ENCODE peak calls at places on chromosomes 1 and 21, in six cellular contexts. B is IMR-90, W is neuronal stem cell, X is H9, R is H1, A is trophoblast cell. H is an unnamed sample.
A peak's percentile ranks its signal among the peaks of the same experiment; 100 is the strongest.

GRCh38 chr1:29532741-29533140 is 296.4 kb downstream of the PTPRU start:
- DNase-seq in B (no peak), W (no peak), X (no peak), R (no peak), A (no peak), H (no peak)

GRCh38 chr1:18394563-18395156 is 86.1 kb upstream of the KLHDC7A start:
- DNase-seq in B (no peak), W (no peak), X (no peak), R (no peak), A (no peak), H (no peak)

GRCh38 chr1:198669023-198669698 is 30.3 kb downstream of the PTPRC start:
- DNase-seq in B (peak; percentile 95), W (no peak), X (no peak), R (no peak), A (peak; percentile 58), H (peak; percentile 92)

GRCh38 chr1:33247537-33247936 is 8.8 kb upstream of the ZNF362 start:
- DNase-seq in B (no peak), W (no peak), X (no peak), R (no peak), A (no peak), H (no peak)

GRCh38 chr1:71014110-71014509 is 33.5 kb downstream of the PTGER3 start:
- DNase-seq in B (no peak), W (no peak), X (no peak), R (no peak), A (peak; percentile 59), H (no peak)

GRCh38 chr21:33789697-33790096 is 125.9 kb downstream of the ATP5PO start:
- DNase-seq in B (no peak), W (no peak), X (no peak), R (no peak), A (no peak), H (peak; percentile 15)

GRCh38 chr1:111754964-111755320 is 759 bp upstream of the DDX20 start:
- DNase-seq in B (peak; percentile 39), W (no peak), X (no peak), R (no peak), A (peak; percentile 39), H (peak; percentile 77)

GRCh38 chr1:62238507-62238906 is 43.9 kb downstream of the L1TD1 start:
- DNase-seq in B (no peak), W (no peak), X (no peak), R (no peak), A (peak; percentile 35), H (no peak)

GRCh38 chr1:2049517-2050481 is at the start of gene PRKCZ:
- DNase-seq in B (no peak), W (peak; percentile 81), X (peak; percentile 97), R (peak; percentile 97), A (peak; percentile 94), H (peak; percentile 6)

GRCh38 chr21:29098156-29098555 is 24.7 kb upstream of the CCT8 start:
- DNase-seq in B (peak; percentile 23), W (no peak), X (no peak), R (no peak), A (no peak), H (peak; percentile 24)

GRCh38 chr1:31617218-31617916 is at the start of gene HCRTR1:
- DNase-seq in B (no peak), W (no peak), X (peak; percentile 48), R (no peak), A (no peak), H (no peak)

GRCh38 chr1:112575154-112575804 is 43.7 kb downstream of the ST7L start:
- DNase-seq in B (peak; percentile 98), W (no peak), X (no peak), R (no peak), A (peak; percentile 73), H (peak; percentile 97)

GRCh38 chr1:154371436-154371835 is 33.7 kb upstream of the IL6R start:
- DNase-seq in B (no peak), W (no peak), X (no peak), R (no peak), A (no peak), H (no peak)

GRCh38 chr1:45883633-45884032 is 80.2 kb downstream of the MAST2 start:
- DNase-seq in B (peak; percentile 70), W (no peak), X (no peak), R (no peak), A (peak; percentile 6), H (no peak)

GRCh38 chr1:94773931-94774422 is 46.2 kb upstream of the SLC44A3 start:
- DNase-seq in B (peak; percentile 85), W (no peak), X (no peak), R (no peak), A (peak; percentile 47), H (peak; percentile 93)

GRCh38 chr1:186865253-186865652 is 36.5 kb downstream of the PLA2G4A start:
- DNase-seq in B (no peak), W (no peak), X (no peak), R (no peak), A (no peak), H (no peak)

GRCh38 chr21:44572959-44573583 is 458 bp upstream of the KRTAP10-4 start:
- DNase-seq in B (peak; percentile 2), W (no peak), X (no peak), R (peak; percentile 35), A (no peak), H (peak; percentile 0)

GRCh38 chr1:217713223-217713622 is 82.1 kb downstream of the SPATA17 start:
- DNase-seq in B (peak; percentile 72), W (no peak), X (no peak), R (no peak), A (no peak), H (peak; percentile 76)

GRCh38 chr1:110048923-110049601 is 14.6 kb downstream of the STRIP1 start:
- DNase-seq in B (no peak), W (no peak), X (no peak), R (no peak), A (no peak), H (no peak)

GRCh38 chr1:205554016-205554811 is 49.7 kb downstream of the CDK18 start:
- DNase-seq in B (no peak), W (no peak), X (no peak), R (peak; percentile 10), A (no peak), H (no peak)

GRCh38 chr21:43877936-43878575 is 13.0 kb downstream of the AGPAT3 start:
- DNase-seq in B (no peak), W (no peak), X (no peak), R (no peak), A (no peak), H (no peak)

GRCh38 chr1:4062560-4062959 is 162.5 kb upstream of the C1orf174 start:
- DNase-seq in B (no peak), W (no peak), X (no peak), R (no peak), A (no peak), H (no peak)

GRCh38 chr1:59043796-59044195 is 253.1 kb upstream of the FGGY start:
- DNase-seq in B (peak; percentile 89), W (no peak), X (no peak), R (no peak), A (peak; percentile 62), H (peak; percentile 94)

GRCh38 chr1:214447557-214447871 is 103.9 kb downstream of the PTPN14 start:
- DNase-seq in B (no peak), W (no peak), X (no peak), R (no peak), A (no peak), H (peak; percentile 58)

GRCh38 chr1:117051224-117052064 is 8.7 kb upstream of the TTF2 start:
- DNase-seq in B (no peak), W (no peak), X (no peak), R (no peak), A (peak; percentile 7), H (peak; percentile 13)

DNA sequence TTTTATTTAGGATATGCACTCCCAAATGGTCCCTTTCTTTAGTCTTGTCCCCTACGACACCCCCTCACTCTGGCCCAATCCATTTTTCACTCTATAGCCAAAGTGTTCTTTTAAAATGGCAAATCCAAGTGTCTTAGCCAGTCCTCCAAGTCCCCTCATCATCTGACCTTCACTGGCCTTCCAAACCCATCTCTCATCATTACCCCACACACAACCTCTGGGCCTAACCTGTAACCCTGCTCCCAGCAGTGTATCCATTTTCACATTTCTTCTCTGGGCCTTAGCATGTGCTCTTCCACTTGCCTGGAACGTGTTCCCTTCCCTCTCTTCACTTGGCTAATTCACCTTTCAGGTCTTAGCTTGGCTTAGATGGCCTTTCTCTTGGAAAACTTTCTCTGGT is 6.5 kb upstream of the ARL8A start:
- DNase-seq in B (no peak), W (no peak), X (no peak), R (no peak), A (no peak), H (no peak)
- H3K14ac ChIP-seq in B (no peak overlapping the region), W (no peak overlapping the region), X (no peak overlapping the region), R (no peak overlapping the region), A (no peak overlapping the region), H (no peak overlapping the region)

GRCh38 chr1:201020647-201021332 is 2.7 kb downstream of the KIF21B start:
- DNase-seq in B (no peak), W (peak; percentile 68), X (peak; percentile 64), R (peak; percentile 66), A (no peak), H (peak; percentile 35)
- H3K9ac ChIP-seq in B (no peak overlapping the region), W (no peak overlapping the region), X (no peak overlapping the region), R (no peak overlapping the region), A (no peak overlapping the region), H (no peak overlapping the region)

DNA sequence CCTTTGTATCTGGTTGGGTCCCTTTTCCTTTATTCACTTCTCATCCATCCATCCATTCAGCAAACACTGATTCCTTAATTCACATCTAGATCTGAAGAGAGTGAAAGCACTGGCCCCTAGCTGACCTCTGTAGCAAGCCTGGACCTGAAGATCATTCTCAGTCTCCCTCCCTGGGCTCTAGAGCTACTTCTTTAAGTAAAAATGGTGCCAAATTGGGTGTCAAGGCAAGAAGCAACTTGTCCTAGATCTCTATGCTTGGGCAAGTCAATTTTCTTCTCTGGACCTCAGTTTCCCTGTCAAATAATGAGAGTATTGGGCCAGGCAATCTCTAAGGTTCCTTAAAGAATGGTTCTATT is 36.1 kb downstream of the PLXNA2 start:
- DNase-seq in B (no peak), W (no peak), X (no peak), R (no peak), A (no peak), H (no peak)
- H3K18ac ChIP-seq in B (peak overlapping the region; percentile 61), W (no peak overlapping the region), X (no peak overlapping the region), R (no peak overlapping the region), A (no peak overlapping the region), H (peak overlapping the region; percentile 14)

DNA sequence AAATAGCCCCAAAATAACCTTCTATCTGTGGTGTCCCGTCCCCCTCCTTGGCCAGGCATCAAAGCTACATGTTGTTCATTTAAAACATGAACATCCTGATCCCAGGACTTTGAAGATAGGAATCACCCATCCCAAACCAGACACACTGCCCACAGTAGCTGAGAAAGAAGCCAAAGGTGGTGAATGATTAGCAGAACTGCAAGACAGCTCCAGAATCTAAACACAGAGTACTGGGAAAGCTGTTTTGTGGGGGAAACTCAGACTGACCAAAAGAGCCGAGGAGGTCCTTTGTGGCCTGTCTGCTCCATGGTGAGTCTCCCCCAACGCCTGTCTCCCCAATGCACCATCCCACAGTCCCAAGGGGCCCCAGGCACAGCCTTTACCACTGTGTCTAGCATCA is 7.3 kb upstream of the TEDDM1 start:
- DNase-seq in B (no peak), W (no peak), X (no peak), R (no peak), A (no peak), H (no peak)
- H3K14ac ChIP-seq in B (no peak overlapping the region), W (no peak overlapping the region), X (no peak overlapping the region), R (no peak overlapping the region), A (no peak overlapping the region), H (no peak overlapping the region)

DNA sequence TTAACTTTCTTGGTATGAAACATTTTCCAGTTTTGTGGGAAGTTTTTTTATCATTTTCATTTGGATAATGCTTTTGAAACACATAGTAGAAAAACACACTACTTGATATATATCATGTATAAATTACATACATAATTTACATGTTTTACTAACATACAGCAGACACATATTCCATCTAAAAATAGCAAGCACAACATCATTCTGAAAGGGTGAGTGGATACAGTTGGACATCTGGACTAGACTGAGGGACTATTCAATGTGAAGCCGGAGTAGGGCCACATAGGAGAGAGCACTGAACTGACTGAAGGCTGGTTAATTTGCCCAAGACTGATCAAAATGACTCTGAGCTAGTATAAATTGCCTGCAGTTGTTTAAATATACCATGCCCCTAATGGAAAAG is 11.7 kb downstream of the CDKN2C start:
- DNase-seq in B (no peak), W (no peak), X (no peak), R (no peak), A (no peak), H (no peak)
- H3K9ac ChIP-seq in B (no peak overlapping the region), W (no peak overlapping the region), X (no peak overlapping the region), R (no peak overlapping the region), A (no peak overlapping the region), H (peak overlapping the region; percentile 93)

H was measured in mesenchymal stem cell.